ENCODE peak calls at places on chromosomes 4 and X, in nine cellular contexts. H is AG04450, M is fibroblast of pulmonary artery, I is B cell, T is upper lobe of right lung, S is HCT116, W is activated B cell treated with CpG ODN at 0.5 μM for 24 hours, C is H1, R is NB4. L is an unnamed sample.

GRCh38 chrX:2628751-2629315 is 62.3 kb upstream of the CD99 start:
- DNase-seq in H (no peak), M (no peak), I (no peak), T (no peak), S (no peak), W (no peak), C (no peak), R (no peak), L (no peak)

GRCh38 chr4:54913751-54914526 is 211.5 kb downstream of the KDR start:
- DNase-seq in H (no peak), M (no peak), I (no peak), T (no peak), S (no peak), W (no peak), C (no peak), R (no peak), L (no peak)

GRCh38 chr4:6773106-6773505 is 9.4 kb upstream of the KIAA0232 start:
- DNase-seq in H (no peak), M (no peak), I (no peak), T (no peak), S (no peak), W (no peak), C (no peak), R (no peak), L (no peak)

GRCh38 chr4:178086324-178086723 is 644.1 kb upstream of the AGA start:
- DNase-seq in H (no peak), M (no peak), I (no peak), T (no peak), S (peak; percentile 18), W (no peak), C (no peak), R (no peak), L (no peak)

GRCh38 chrX:25897758-25898157 is 240.4 kb upstream of the MAGEB18 start:
- DNase-seq in H (no peak), M (no peak), I (no peak), T (no peak), S (no peak), W (no peak), C (no peak), R (no peak), L (no peak)

GRCh38 chr4:189143255-189143654 is 797.4 kb upstream of the FRG1 start:
- DNase-seq in H (no peak), M (no peak), I (no peak), T (no peak), S (peak; percentile 43), W (no peak), C (no peak), R (no peak), L (no peak)

GRCh38 chrX:40573763-40574162 is 7.0 kb upstream of the ATP6AP2 start:
- DNase-seq in H (no peak), M (peak; percentile 17), I (no peak), T (no peak), S (no peak), W (no peak), C (peak; percentile 46), R (peak; percentile 57), L (no peak)

GRCh38 chrX:17038277-17038676 is 91.8 kb downstream of the REPS2 start:
- DNase-seq in H (no peak), M (no peak), I (no peak), T (no peak), S (no peak), W (no peak), C (no peak), R (no peak), L (no peak)

GRCh38 chr4:151276787-151277557 is at the start of gene PRSS48:
- DNase-seq in H (no peak), M (peak; percentile 66), I (no peak), T (peak; percentile 77), S (peak; percentile 34), W (no peak), C (peak; percentile 94), R (peak; percentile 60), L (no peak)
- TF ChIP-seq CTCF in H (peak; percentile 80), M (peak; percentile 81), I (peak; percentile 12), T (peak; percentile 68), S (peak; percentile 93), W (no peak), C (peak; percentile 92), R (peak; percentile 85), L (peak; percentile 84)

GRCh38 chrX:85611926-85612325 is 232.5 kb upstream of the POF1B start:
- DNase-seq in H (no peak), M (peak; percentile 23), I (no peak), T (no peak), S (no peak), W (no peak), C (no peak), R (peak; percentile 15), L (no peak)
- TF ChIP-seq CTCF in H (peak; percentile 30), M (peak; percentile 17), I (peak; percentile 24), T (peak; percentile 11), S (no peak), W (no peak), C (no peak), R (no peak), L (peak; percentile 83)

DNA sequence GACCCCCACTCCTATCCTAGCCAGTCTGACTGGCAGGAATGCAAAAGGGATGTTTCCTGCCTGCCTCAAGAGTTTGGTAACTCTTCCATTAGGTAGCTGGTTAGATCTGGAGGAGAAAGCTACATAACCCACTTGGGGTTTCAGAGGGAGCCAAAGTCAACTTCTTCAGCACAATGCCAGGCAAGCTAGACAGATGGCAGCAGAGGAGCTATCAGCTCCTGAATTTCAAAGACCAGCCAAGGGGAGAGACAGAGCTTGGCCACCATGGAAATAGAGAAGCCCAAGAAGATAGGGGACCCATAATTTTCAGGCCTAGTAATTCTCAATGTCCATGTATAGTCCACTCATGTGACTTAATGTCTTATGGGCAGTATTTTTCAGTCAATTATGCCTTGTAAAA is 56.4 kb downstream of the PGRMC1 start:
- DNase-seq in H (no peak), M (no peak), I (no peak), T (no peak), S (no peak), W (no peak), C (no peak), R (peak; percentile 7), L (no peak)
- TF ChIP-seq CTCF in H (no peak), M (no peak), I (no peak), T (no peak), S (peak; percentile 31), W (no peak), C (peak; percentile 36), R (peak; percentile 7), L (no peak)

DNA sequence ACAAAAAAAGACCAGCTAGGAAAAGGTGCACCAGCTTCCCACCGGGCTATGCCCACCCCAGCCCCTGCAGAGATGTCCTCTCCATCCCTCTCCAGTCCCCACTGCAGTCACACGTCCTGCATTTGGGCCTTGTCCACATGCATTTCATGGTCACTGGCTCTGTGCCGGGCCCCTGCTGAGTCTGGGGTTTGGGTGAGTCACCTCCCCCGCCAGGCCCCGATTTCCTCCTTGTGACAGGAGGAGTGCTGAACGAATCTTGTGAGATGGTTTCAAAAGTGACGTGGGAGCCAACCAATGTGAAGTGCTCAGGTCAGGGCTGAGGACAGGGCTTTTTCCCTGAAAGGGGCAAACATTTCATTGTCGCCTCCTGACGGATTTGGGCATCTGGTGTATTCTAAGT is 7.1 kb downstream of the CPZ start:
- DNase-seq in H (peak; percentile 30), M (peak; percentile 32), I (no peak), T (no peak), S (peak; percentile 77), W (no peak), C (no peak), R (peak; percentile 89), L (no peak)
- TF ChIP-seq CTCF in H (no peak), M (no peak), I (no peak), T (no peak), S (no peak), W (no peak), C (no peak), R (no peak), L (no peak)

GRCh38 chr4:10590896-10591295 is 93.7 kb downstream of the CLNK start:
- DNase-seq in H (no peak), M (peak; percentile 20), I (no peak), T (no peak), S (no peak), W (no peak), C (no peak), R (no peak), L (no peak)

GRCh38 chr4:10596586-10597285 is 87.8 kb downstream of the CLNK start:
- DNase-seq in H (no peak), M (no peak), I (no peak), T (no peak), S (no peak), W (no peak), C (no peak), R (no peak), L (no peak)

GRCh38 chr4:10589308-10589707 is 95.3 kb downstream of the CLNK start:
- DNase-seq in H (no peak), M (peak; percentile 19), I (no peak), T (no peak), S (no peak), W (no peak), C (no peak), R (no peak), L (no peak)

GRCh38 chr4:10589808-10590207 is 94.8 kb downstream of the CLNK start:
- DNase-seq in H (no peak), M (peak; percentile 63), I (no peak), T (no peak), S (no peak), W (no peak), C (no peak), R (no peak), L (no peak)

DNA sequence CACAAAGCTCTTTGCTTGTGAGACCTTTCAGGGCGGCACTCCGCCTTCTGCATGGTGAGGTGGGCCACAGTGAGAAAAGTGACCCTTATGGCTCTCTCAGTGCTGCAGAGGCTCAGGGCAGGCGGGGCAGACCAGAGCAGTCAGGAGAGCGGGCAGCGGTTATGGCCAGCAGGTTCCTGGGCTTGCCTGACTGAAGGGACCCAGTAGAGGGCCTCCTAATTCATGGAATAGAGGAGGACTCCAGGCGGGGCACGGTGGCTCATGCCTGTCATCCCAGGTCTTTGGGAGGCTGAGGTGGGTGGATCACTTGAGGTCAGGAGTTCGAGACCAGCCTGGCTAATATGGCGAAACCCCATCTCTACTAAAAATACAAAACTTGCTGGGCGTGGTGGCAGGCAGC is 91.4 kb downstream of the CLNK start:
- DNase-seq in H (no peak), M (no peak), I (no peak), T (no peak), S (peak; percentile 42), W (no peak), C (no peak), R (no peak), L (no peak)
- TF ChIP-seq CTCF in H (no peak), M (no peak), I (no peak), T (no peak), S (peak; percentile 54), W (no peak), C (peak; percentile 19), R (no peak), L (peak; percentile 39)

DNA sequence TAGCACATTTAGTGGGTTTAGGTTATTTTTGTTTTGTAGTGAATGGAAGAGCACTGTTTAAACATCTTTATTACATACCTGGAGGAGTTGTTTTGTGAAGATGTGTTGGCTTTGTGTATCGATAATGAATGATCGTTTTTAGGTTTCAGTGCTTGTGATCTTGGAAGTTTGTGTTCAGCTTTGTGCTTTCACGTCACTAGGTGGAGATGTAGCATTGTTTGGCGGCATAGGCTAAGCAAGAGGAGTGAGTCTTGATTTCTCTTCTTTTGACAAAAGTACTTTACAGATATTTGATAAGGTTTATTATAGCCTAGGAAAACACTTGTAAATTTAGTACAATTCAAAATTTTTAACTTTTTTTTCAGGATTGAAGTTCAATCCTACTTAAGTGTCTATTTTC is 50.4 kb downstream of the PDK3 start:
- DNase-seq in H (no peak), M (peak; percentile 51), I (no peak), T (no peak), S (no peak), W (no peak), C (no peak), R (peak; percentile 12), L (no peak)
- TF ChIP-seq CTCF in H (peak; percentile 27), M (peak; percentile 37), I (no peak), T (peak; percentile 21), S (no peak), W (no peak), C (peak; percentile 27), R (no peak), L (peak; percentile 80)